ENCODE peak calls at places on chromosomes 2 and 18, in five cellular contexts. One of them, this sample, is unnamed.
A peak's percentile ranks its signal among the peaks of the same experiment; 100 is the strongest.

GRCh38 chr2:240564571-240565266 is 3.6 kb upstream of the RNPEPL1 start:
- DNase-seq in colonic mucosa: peak; percentile 23
- DNase-seq in cardiac muscle cell: peak; percentile 79
- DNase-seq in GM03348: no peak
- DNase-seq in activated naive CD8-positive, alpha-beta T cell treated with anti-CD3 and anti-CD28 coated beads for 36 hours: peak; percentile 52
- DNase-seq in this sample: peak; percentile 38

GRCh38 chr2:17148298-17149228 is 369.7 kb downstream of the RAD51AP2 start:
- DNase-seq in colonic mucosa: no peak
- DNase-seq in cardiac muscle cell: peak; percentile 5
- DNase-seq in GM03348: peak; percentile 23
- DNase-seq in activated naive CD8-positive, alpha-beta T cell treated with anti-CD3 and anti-CD28 coated beads for 36 hours: no peak
- DNase-seq in this sample: no peak

GRCh38 chr18:46273861-46274260 is 169.7 kb downstream of the HAUS1 start:
- DNase-seq in colonic mucosa: no peak
- DNase-seq in cardiac muscle cell: no peak
- DNase-seq in GM03348: no peak
- DNase-seq in activated naive CD8-positive, alpha-beta T cell treated with anti-CD3 and anti-CD28 coated beads for 36 hours: no peak
- DNase-seq in this sample: no peak

GRCh38 chr2:98333922-98334321 is 12.3 kb upstream of the CNGA3 start:
- DNase-seq in colonic mucosa: no peak
- DNase-seq in cardiac muscle cell: no peak
- DNase-seq in GM03348: no peak
- DNase-seq in activated naive CD8-positive, alpha-beta T cell treated with anti-CD3 and anti-CD28 coated beads for 36 hours: no peak
- DNase-seq in this sample: no peak

GRCh38 chr2:63503818-63504217 is 84.5 kb downstream of the WDPCP start:
- DNase-seq in colonic mucosa: no peak
- DNase-seq in cardiac muscle cell: no peak
- DNase-seq in GM03348: no peak
- DNase-seq in activated naive CD8-positive, alpha-beta T cell treated with anti-CD3 and anti-CD28 coated beads for 36 hours: no peak
- DNase-seq in this sample: no peak

GRCh38 chr2:101277111-101277510 is 24.4 kb downstream of the CNOT11 start:
- DNase-seq in colonic mucosa: no peak
- DNase-seq in cardiac muscle cell: peak; percentile 21
- DNase-seq in GM03348: no peak
- DNase-seq in activated naive CD8-positive, alpha-beta T cell treated with anti-CD3 and anti-CD28 coated beads for 36 hours: no peak
- DNase-seq in this sample: no peak

GRCh38 chr18:76803814-76804213 is 18.5 kb upstream of the ZNF236 start:
- DNase-seq in colonic mucosa: peak; percentile 82
- DNase-seq in cardiac muscle cell: peak; percentile 65
- DNase-seq in GM03348: peak; percentile 86
- DNase-seq in activated naive CD8-positive, alpha-beta T cell treated with anti-CD3 and anti-CD28 coated beads for 36 hours: peak; percentile 71
- DNase-seq in this sample: peak; percentile 75

GRCh38 chr2:180099308-180099707 is 92.2 kb upstream of the CWC22 start:
- DNase-seq in colonic mucosa: no peak
- DNase-seq in cardiac muscle cell: no peak
- DNase-seq in GM03348: no peak
- DNase-seq in activated naive CD8-positive, alpha-beta T cell treated with anti-CD3 and anti-CD28 coated beads for 36 hours: no peak
- DNase-seq in this sample: no peak

GRCh38 chr2:40101076-40101688 is 322.1 kb upstream of the THUMPD2 start:
- DNase-seq in colonic mucosa: no peak
- DNase-seq in cardiac muscle cell: peak; percentile 38
- DNase-seq in GM03348: no peak
- DNase-seq in activated naive CD8-positive, alpha-beta T cell treated with anti-CD3 and anti-CD28 coated beads for 36 hours: no peak
- DNase-seq in this sample: no peak